ENCODE peak calls at places on chromosomes 4 and X, in nine cellular contexts. X is pancreas, Y is heart right ventricle, M is SK-N-SH, C is fibroblast of lung, U is upper lobe of left lung, L is psoas muscle, P is Panc1, K is A673. H is an unnamed sample. For H3K9me3, the result is how much of the 10 kb centered on the place peaks cover.

GRCh38 chrX:46965125-46965758 is 53.0 kb downstream of the JADE3 start:
- DNase-seq in X (no peak), Y (no peak), M (no peak), C (peak), U (no peak), L (no peak), P (no peak), K (peak), H (peak)

GRCh38 chrX:20472148-20472547 is 205.4 kb upstream of the RPS6KA3 start:
- DNase-seq in X (no peak), Y (no peak), M (no peak), C (no peak), U (no peak), L (no peak), P (no peak), K (no peak), H (no peak)

GRCh38 chrX:153307546-153308175 is 13.9 kb downstream of the PNMA6F start:
- DNase-seq in X (no peak), Y (no peak), M (no peak), C (no peak), U (no peak), L (no peak), P (no peak), K (no peak), H (no peak)

GRCh38 chr4:41991916-41992767 is 1.8 kb downstream of the SLC30A9 start:
- DNase-seq in X (no peak), Y (no peak), M (no peak), C (peak), U (no peak), L (no peak), P (no peak), K (no peak), H (no peak)

GRCh38 chrX:56366901-56367300 is 134.7 kb downstream of the KLF8 start:
- DNase-seq in X (no peak), Y (no peak), M (no peak), C (no peak), U (no peak), L (no peak), P (no peak), K (no peak), H (no peak)

GRCh38 chrX:3599787-3600465 is 113.5 kb downstream of the PRKX start:
- DNase-seq in X (no peak), Y (no peak), M (no peak), C (peak), U (no peak), L (no peak), P (no peak), K (peak), H (no peak)

GRCh38 chr4:11263208-11263607 is 165.5 kb downstream of the HS3ST1 start:
- DNase-seq in X (no peak), Y (no peak), M (no peak), C (peak), U (no peak), L (no peak), P (no peak), K (no peak), H (no peak)

GRCh38 chr4:56757821-56758400 is 63.6 kb downstream of the SPINK2 start:
- DNase-seq in X (no peak), Y (peak), M (no peak), C (peak), U (no peak), L (no peak), P (peak), K (no peak), H (peak)

GRCh38 chr4:15396157-15396800 is 31.6 kb upstream of the C1QTNF7 start:
- DNase-seq in X (no peak), Y (no peak), M (peak), C (peak), U (no peak), L (no peak), P (peak), K (peak), H (no peak)

GRCh38 chrX:151419748-151420147 is 22.7 kb downstream of the VMA21 start:
- DNase-seq in X (no peak), Y (no peak), M (no peak), C (peak), U (no peak), L (no peak), P (no peak), K (peak), H (no peak)

GRCh38 chrX:71996826-71997225 is 86.2 kb downstream of the NHSL2 start:
- DNase-seq in X (no peak), Y (peak), M (no peak), C (peak), U (no peak), L (peak), P (no peak), K (no peak), H (no peak)

GRCh38 chr4:124863039-124863545 is 150.6 kb upstream of the ANKRD50 start:
- DNase-seq in X (no peak), Y (no peak), M (no peak), C (no peak), U (no peak), L (no peak), P (no peak), K (no peak), H (no peak)

GRCh38 chrX:100643212-100643611 is 787 bp upstream of the SRPX2 start:
- DNase-seq in X (no peak), Y (no peak), M (no peak), C (no peak), U (no peak), L (no peak), P (no peak), K (no peak), H (no peak)

GRCh38 chr4:182807346-182807745 is 109.8 kb downstream of the DCTD start:
- DNase-seq in X (peak), Y (no peak), M (no peak), C (no peak), U (no peak), L (no peak), P (no peak), K (no peak), H (no peak)

GRCh38 chr4:142360657-142361056 is 485.4 kb downstream of the INPP4B start:
- DNase-seq in X (no peak), Y (no peak), M (no peak), C (no peak), U (no peak), L (no peak), P (no peak), K (no peak), H (no peak)

GRCh38 chr4:94486372-94486801 is 34.6 kb downstream of the PDLIM5 start:
- DNase-seq in X (no peak), Y (no peak), M (no peak), C (peak), U (no peak), L (no peak), P (no peak), K (peak), H (no peak)

GRCh38 chrX:68942141-68942540 is 113.3 kb downstream of the EFNB1 start:
- DNase-seq in X (no peak), Y (no peak), M (no peak), C (no peak), U (no peak), L (no peak), P (no peak), K (no peak), H (no peak)

GRCh38 chr4:14924945-14925344 is 77.3 kb upstream of the CPEB2 start:
- DNase-seq in X (no peak), Y (no peak), M (no peak), C (no peak), U (no peak), L (no peak), P (no peak), K (no peak), H (no peak)

GRCh38 chr4:68630371-68630770 is 40.1 kb downstream of the UGT2B15 start:
- DNase-seq in X (no peak), Y (no peak), M (no peak), C (no peak), U (no peak), L (no peak), P (no peak), K (no peak), H (no peak)

GRCh38 chr4:94887027-94887426 is 129.3 kb downstream of the BMPR1B start:
- DNase-seq in X (no peak), Y (no peak), M (no peak), C (no peak), U (no peak), L (no peak), P (no peak), K (no peak), H (no peak)

GRCh38 chr4:147626903-147627302 is 9.7 kb downstream of the TMEM184C start:
- DNase-seq in X (no peak), Y (no peak), M (no peak), C (no peak), U (no peak), L (no peak), P (no peak), K (no peak), H (no peak)

GRCh38 chr4:179750374-179750773 is 2308.1 kb upstream of the AGA start:
- DNase-seq in X (no peak), Y (no peak), M (no peak), C (peak), U (no peak), L (no peak), P (no peak), K (peak), H (no peak)

GRCh38 chr4:143281507-143282169 is 55.0 kb upstream of the GAB1 start:
- DNase-seq in X (no peak), Y (no peak), M (no peak), C (no peak), U (no peak), L (no peak), P (no peak), K (no peak), H (no peak)

DNA sequence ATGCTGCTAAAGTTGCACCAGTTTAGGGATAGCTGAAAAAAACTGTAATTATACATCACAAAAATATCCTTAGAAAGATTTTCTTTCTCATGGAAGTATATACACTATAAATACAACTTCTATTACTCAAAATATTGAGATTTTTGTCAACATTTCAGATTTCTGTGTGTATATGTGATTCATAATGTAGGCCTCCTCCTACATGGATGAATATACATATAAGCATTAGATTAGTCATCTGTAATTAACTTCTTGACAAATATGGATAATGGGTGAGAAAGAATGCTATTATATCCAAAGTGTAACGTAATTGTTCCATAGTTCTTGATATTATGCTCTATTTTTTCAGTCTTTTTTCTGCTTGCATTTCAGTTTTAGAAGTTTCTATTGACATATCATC is 124.9 kb downstream of the CBLL2 start:
- DNase-seq in X (no peak), Y (no peak), M (no peak), C (peak), U (no peak), L (no peak), P (no peak), K (no peak), H (no peak)
- H3K27ac ChIP-seq in X (no peak), Y (no peak), M (no peak), C (no peak), U (no peak), L (no peak), P (no peak), K (no peak), H (no peak)

GRCh38 chrX:2220296-2220695 is 280.5 kb downstream of the DHRSX start:
- DNase-seq in X (no peak), Y (no peak), M (no peak), C (no peak), U (no peak), L (no peak), P (no peak), K (no peak), H (no peak)
- H3K9me3 ChIP-seq in X (under half), Y (under half), M (under half), C (under half), U (under half), L (under half), P (under half), K (under half), H (under half)

GRCh38 chr4:112114452-112114851 is 30.8 kb upstream of the FAM241A start:
- DNase-seq in X (no peak), Y (no peak), M (no peak), C (no peak), U (no peak), L (no peak), P (no peak), K (no peak), H (no peak)

GRCh38 chr4:112111306-112111705 is 33.9 kb upstream of the FAM241A start:
- DNase-seq in X (no peak), Y (no peak), M (no peak), C (no peak), U (no peak), L (no peak), P (no peak), K (no peak), H (no peak)

GRCh38 chr4:112109455-112110425 is 35.5 kb upstream of the FAM241A start:
- DNase-seq in X (no peak), Y (no peak), M (no peak), C (peak), U (no peak), L (no peak), P (no peak), K (no peak), H (no peak)

GRCh38 chr4:112112590-112113170 is 32.6 kb upstream of the FAM241A start:
- DNase-seq in X (no peak), Y (no peak), M (no peak), C (no peak), U (no peak), L (no peak), P (no peak), K (no peak), H (no peak)

DNA sequence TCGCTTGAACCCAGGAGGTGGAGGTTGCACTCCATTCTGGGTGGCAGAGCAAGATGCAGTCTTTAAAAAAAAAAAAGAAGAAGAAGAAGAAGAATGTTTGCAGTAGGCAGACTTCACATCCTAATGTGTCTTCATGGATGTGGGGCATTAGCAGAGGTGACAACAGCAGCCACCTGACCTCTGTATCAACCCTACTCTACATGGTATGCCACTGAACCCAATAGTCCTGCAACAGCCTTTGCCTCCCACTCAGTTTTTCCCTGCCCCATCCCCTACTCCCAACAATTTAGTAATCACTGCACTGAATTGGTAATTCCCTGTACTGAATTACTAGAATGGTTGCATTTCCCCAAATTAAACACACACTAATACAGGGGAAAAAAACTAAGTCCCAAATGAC is 31.5 kb upstream of the FAM241A start:
- DNase-seq in X (no peak), Y (no peak), M (no peak), C (no peak), U (no peak), L (no peak), P (no peak), K (no peak), H (no peak)
- H3K4me3 ChIP-seq in X (no peak), Y (no peak), M (no peak), C (no peak), U (no peak), L (no peak), P (no peak), K (no peak), H (no peak)

GRCh38 chrX:70476934-70477733 is 32.5 kb downstream of the DLG3 start:
- DNase-seq in X (peak), Y (peak), M (no peak), C (peak), U (no peak), L (no peak), P (no peak), K (peak), H (no peak)

GRCh38 chrX:70478521-70478920 is 33.9 kb downstream of the DLG3 start:
- DNase-seq in X (no peak), Y (no peak), M (no peak), C (no peak), U (no peak), L (no peak), P (no peak), K (no peak), H (no peak)

GRCh38 chrX:70479197-70479969 is 34.7 kb downstream of the DLG3 start:
- DNase-seq in X (no peak), Y (no peak), M (no peak), C (peak), U (no peak), L (no peak), P (peak), K (no peak), H (peak)

GRCh38 chrX:70477734-70478075 is 33.1 kb downstream of the DLG3 start:
- DNase-seq in X (no peak), Y (no peak), M (no peak), C (no peak), U (no peak), L (no peak), P (no peak), K (no peak), H (no peak)

GRCh38 chrX:70476166-70476933 is 31.7 kb downstream of the DLG3 start:
- DNase-seq in X (no peak), Y (no peak), M (no peak), C (no peak), U (no peak), L (no peak), P (no peak), K (no peak), H (no peak)
- H3K27ac ChIP-seq in X (peak), Y (peak), M (no peak), C (peak), U (peak), L (no peak), P (no peak), K (no peak), H (peak)

GRCh38 chrX:77119706-77120105 is 327.5 kb upstream of the FGF16 start:
- DNase-seq in X (no peak), Y (no peak), M (no peak), C (no peak), U (no peak), L (no peak), P (no peak), K (no peak), H (no peak)

GRCh38 chrX:77118686-77119085 is 328.5 kb upstream of the FGF16 start:
- DNase-seq in X (no peak), Y (no peak), M (no peak), C (no peak), U (no peak), L (no peak), P (no peak), K (no peak), H (no peak)

GRCh38 chrX:77114501-77114900 is 332.7 kb upstream of the FGF16 start:
- DNase-seq in X (no peak), Y (no peak), M (no peak), C (no peak), U (no peak), L (no peak), P (no peak), K (no peak), H (no peak)
- H3K9me3 ChIP-seq in X (under half), Y (under half), M (under half), C (under half), U (under half), L (under half), P (under half), K (under half), H (under half)

GRCh38 chr4:84497220-84497834 is 1.8 kb downstream of the NKX6-1 start:
- DNase-seq in X (peak), Y (no peak), M (peak), C (peak), U (peak), L (no peak), P (no peak), K (peak), H (no peak)
- H3K4me3 ChIP-seq in X (peak), Y (no peak), M (no peak), C (peak), U (peak), L (peak), P (no peak), K (peak), H (no peak)

DNA sequence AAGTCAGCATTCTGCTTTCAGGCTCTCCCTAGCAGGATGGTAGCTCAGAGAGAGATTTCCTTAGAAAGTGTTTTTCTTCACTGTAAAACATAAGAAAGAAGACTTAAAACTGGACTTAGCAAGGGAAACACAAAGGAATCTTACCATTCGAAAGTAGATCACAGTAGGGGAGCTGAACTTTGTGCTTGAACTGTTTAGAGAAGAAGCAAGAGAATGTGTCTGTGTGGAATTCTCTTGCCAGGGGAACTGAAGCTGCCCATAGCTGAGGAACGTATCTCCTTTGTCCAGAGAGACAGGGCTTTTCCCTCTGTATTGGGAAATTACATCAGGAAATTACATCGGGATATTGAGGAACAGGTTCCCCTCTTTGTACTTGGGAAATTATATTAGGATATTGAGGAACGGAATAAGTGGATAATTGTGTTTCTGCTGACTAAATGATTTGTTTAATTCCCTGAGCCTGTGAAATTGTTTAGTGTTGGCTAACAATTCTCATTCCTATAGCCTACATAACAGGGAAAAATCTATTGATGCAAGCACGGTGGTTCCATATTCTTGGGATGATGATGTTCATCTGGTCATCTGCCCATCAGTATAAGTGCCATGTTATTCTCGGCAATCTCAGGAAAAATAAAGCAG is 21.2 kb downstream of the SRD5A3 start:
- DNase-seq in X (no peak), Y (no peak), M (no peak), C (no peak), U (no peak), L (no peak), P (no peak), K (no peak), H (no peak)
- H3K27ac ChIP-seq in X (no peak), Y (no peak), M (no peak), C (no peak), U (no peak), L (no peak), P (no peak), K (no peak), H (no peak)

DNA sequence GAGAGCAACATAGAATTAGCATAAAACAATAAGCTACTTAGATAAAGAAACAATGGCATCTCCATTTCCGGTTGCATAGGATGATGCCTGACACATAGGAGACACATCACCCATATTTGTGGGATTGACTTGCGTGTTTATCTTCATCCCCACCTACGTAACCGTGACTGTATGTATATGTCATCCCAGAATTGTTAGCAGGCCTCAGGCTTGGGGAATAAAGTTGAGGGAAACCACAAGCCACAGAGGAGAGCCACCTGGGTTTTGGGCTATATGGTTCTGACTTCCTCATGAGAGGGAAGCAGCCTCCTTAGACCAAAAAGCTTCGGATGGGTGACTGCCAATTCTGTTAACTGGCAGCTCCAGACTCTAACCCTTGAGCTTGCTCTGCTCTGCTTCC is 572.9 kb upstream of the SLIT2 start:
- DNase-seq in X (no peak), Y (no peak), M (no peak), C (peak), U (no peak), L (no peak), P (no peak), K (no peak), H (peak)
- H3K9me3 ChIP-seq in X (under half), Y (under half), M (under half), C (under half), U (under half), L (under half), P (under half), K (under half), H (under half)